ENCODE peak calls at places on chromosomes 7 and 10, in four cellular contexts. One of them, this sample, is unnamed.

GRCh38 chr10:83127942-83128575 is 1011.2 kb upstream of the GHITM start:
- DNase-seq in A673: no peak
- DNase-seq in CD8-positive, alpha-beta T cell: no peak
- DNase-seq in GM23338: no peak
- DNase-seq in this sample: no peak

GRCh38 chr10:133388265-133388972 is 5.5 kb upstream of the MTG1 start:
- DNase-seq in A673: peak; percentile 37
- DNase-seq in CD8-positive, alpha-beta T cell: no peak
- DNase-seq in GM23338: no peak
- DNase-seq in this sample: no peak

GRCh38 chr7:44057849-44058758 is 7.3 kb downstream of the PGAM2 start:
- DNase-seq in A673: no peak
- DNase-seq in CD8-positive, alpha-beta T cell: no peak
- DNase-seq in GM23338: no peak
- DNase-seq in this sample: no peak

GRCh38 chr7:112594397-112594796 is 113.6 kb downstream of the LSMEM1 start:
- DNase-seq in GM23338: no peak
- DNase-seq in A673: peak; percentile 82
- DNase-seq in CD8-positive, alpha-beta T cell: no peak
- DNase-seq in this sample: no peak

GRCh38 chr10:56605043-56605442 is 244.0 kb upstream of the ZWINT start:
- DNase-seq in CD8-positive, alpha-beta T cell: no peak
- DNase-seq in A673: no peak
- DNase-seq in GM23338: peak; percentile 60
- DNase-seq in this sample: no peak

GRCh38 chr10:114326794-114327193 is 77.5 kb downstream of the AFAP1L2 start:
- DNase-seq in A673: no peak
- DNase-seq in CD8-positive, alpha-beta T cell: no peak
- DNase-seq in GM23338: no peak
- DNase-seq in this sample: no peak

GRCh38 chr10:131844546-131845084 is 56.2 kb upstream of the PPP2R2D start:
- DNase-seq in GM23338: no peak
- DNase-seq in CD8-positive, alpha-beta T cell: no peak
- DNase-seq in A673: no peak
- DNase-seq in this sample: no peak

GRCh38 chr10:123555616-123556015 is 110.5 kb upstream of the GPR26 start:
- DNase-seq in CD8-positive, alpha-beta T cell: no peak
- DNase-seq in GM23338: no peak
- DNase-seq in A673: no peak
- DNase-seq in this sample: no peak

GRCh38 chr7:157709531-157710251 is 372.9 kb downstream of the DNAJB6 start:
- DNase-seq in CD8-positive, alpha-beta T cell: no peak
- DNase-seq in GM23338: no peak
- DNase-seq in A673: no peak
- DNase-seq in this sample: no peak

DNA sequence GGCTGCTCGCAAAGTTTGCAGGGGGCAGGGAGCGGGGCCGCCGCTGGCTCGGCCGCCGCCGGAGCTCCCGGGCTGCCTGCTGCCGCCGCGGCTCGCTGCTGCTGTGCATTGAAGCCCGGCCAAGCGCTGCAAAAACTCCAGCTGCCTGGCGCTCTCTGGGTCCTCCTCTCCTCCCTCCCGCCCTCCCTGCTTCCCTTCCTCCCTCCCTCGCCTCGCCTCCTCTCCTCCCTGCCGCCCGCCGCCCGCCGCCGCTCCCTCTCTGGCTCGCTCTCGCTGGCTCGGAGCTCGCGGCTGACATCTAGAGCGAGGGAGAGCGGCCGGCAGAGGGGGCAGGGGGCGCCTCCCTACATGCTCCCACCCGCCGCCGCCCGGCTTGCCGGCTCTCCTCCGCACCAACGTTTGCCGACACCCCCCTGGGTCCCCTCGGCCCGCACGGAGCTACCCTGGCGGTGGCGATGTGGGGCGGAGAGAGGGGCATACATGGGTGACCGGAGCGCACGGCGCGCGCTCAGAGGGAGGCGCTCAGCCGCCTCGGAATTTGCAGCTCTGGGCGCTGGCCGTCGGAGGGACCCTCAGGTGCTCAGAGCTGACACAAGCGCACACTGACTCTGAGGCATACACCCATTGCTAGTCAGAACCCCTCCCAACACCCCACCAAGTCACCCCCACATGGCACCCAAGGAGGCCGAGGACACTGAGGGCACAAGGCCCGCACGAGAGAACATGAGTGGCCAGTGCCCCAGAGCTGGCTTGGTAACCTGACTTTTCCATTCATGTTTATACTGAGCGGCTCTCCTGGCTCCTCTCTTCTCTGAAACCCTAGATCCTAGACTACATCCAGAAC is 1.2 kb upstream of the PLXNA4 start:
- DNase-seq in A673: peak; percentile 81
- DNase-seq in GM23338: peak; percentile 84
- DNase-seq in CD8-positive, alpha-beta T cell: no peak
- DNase-seq in this sample: no peak
- H3K4me3 ChIP-seq in A673: peak overlapping the region; percentile 16
- H3K4me3 ChIP-seq in GM23338: peak overlapping the region; percentile 74
- H3K4me3 ChIP-seq in CD8-positive, alpha-beta T cell: no peak overlapping the region
- H3K4me3 ChIP-seq in this sample: no peak overlapping the region

GRCh38 chr7:149317986-149318672 is 56.1 kb downstream of the ZNF783 start:
- DNase-seq in A673: peak; percentile 8
- DNase-seq in CD8-positive, alpha-beta T cell: no peak
- DNase-seq in GM23338: peak; percentile 89
- DNase-seq in this sample: no peak
- TF ChIP-seq CTCF in A673: peak; percentile 35
- TF ChIP-seq CTCF in CD8-positive, alpha-beta T cell: no peak
- TF ChIP-seq CTCF in GM23338: peak; percentile 85
- TF ChIP-seq CTCF in this sample: no peak

GRCh38 chr7:128453836-128454804 is 1.6 kb upstream of the HILPDA start:
- DNase-seq in A673: no peak
- DNase-seq in GM23338: peak; percentile 91
- DNase-seq in CD8-positive, alpha-beta T cell: no peak
- DNase-seq in this sample: no peak
- H3K4me3 ChIP-seq in A673: no peak overlapping the region
- H3K4me3 ChIP-seq in GM23338: peak overlapping the region; percentile 99
- H3K4me3 ChIP-seq in CD8-positive, alpha-beta T cell: no peak overlapping the region
- H3K4me3 ChIP-seq in this sample: no peak overlapping the region

GRCh38 chr7:151056286-151057037 is 1.2 kb downstream of the CDK5 start:
- DNase-seq in A673: no peak
- DNase-seq in GM23338: peak; percentile 76
- DNase-seq in CD8-positive, alpha-beta T cell: no peak
- DNase-seq in this sample: no peak
- TF ChIP-seq CTCF in A673: no peak
- TF ChIP-seq CTCF in GM23338: peak; percentile 24
- TF ChIP-seq CTCF in CD8-positive, alpha-beta T cell: no peak
- TF ChIP-seq CTCF in this sample: no peak

GRCh38 chr7:20267482-20267881 is 50.3 kb upstream of the MACC1 start:
- DNase-seq in GM23338: peak; percentile 59
- DNase-seq in A673: no peak
- DNase-seq in CD8-positive, alpha-beta T cell: no peak
- DNase-seq in this sample: no peak

GRCh38 chr7:20270371-20270770 is 53.2 kb upstream of the MACC1 start:
- DNase-seq in GM23338: no peak
- DNase-seq in CD8-positive, alpha-beta T cell: no peak
- DNase-seq in A673: no peak
- DNase-seq in this sample: no peak

GRCh38 chr7:20268832-20269231 is 51.6 kb upstream of the MACC1 start:
- DNase-seq in CD8-positive, alpha-beta T cell: no peak
- DNase-seq in A673: no peak
- DNase-seq in GM23338: no peak
- DNase-seq in this sample: no peak

GRCh38 chr7:20269726-20270125 is 52.5 kb upstream of the MACC1 start:
- DNase-seq in A673: no peak
- DNase-seq in CD8-positive, alpha-beta T cell: no peak
- DNase-seq in GM23338: no peak
- DNase-seq in this sample: no peak

DNA sequence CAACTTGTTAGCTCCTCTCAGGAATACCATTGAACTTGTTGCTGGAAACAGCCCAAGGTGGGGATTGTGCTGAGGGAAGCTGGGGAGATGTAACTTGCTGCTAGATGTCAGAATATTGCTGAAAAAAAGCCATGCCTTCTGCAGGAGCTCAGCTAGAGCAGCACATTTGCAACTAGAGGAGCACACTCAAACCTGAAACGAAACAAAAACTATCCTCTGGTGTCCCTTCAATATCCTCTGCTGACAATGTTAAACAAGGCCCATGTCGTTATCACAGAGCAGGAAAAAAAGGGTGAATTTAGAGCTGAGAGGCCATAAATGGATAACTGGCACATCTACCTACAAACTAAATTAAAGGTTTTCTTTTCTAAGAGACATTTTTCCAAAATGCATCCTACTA is 53.7 kb upstream of the MACC1 start:
- DNase-seq in GM23338: no peak
- DNase-seq in CD8-positive, alpha-beta T cell: no peak
- DNase-seq in A673: no peak
- DNase-seq in this sample: peak; percentile 72
- H3K4me3 ChIP-seq in GM23338: no peak overlapping the region
- H3K4me3 ChIP-seq in CD8-positive, alpha-beta T cell: no peak overlapping the region
- H3K4me3 ChIP-seq in A673: no peak overlapping the region
- H3K4me3 ChIP-seq in this sample: no peak overlapping the region

GRCh38 chr7:73437699-73438416 is 4.3 kb downstream of the FZD9 start:
- DNase-seq in GM23338: peak; percentile 20
- DNase-seq in A673: no peak
- DNase-seq in CD8-positive, alpha-beta T cell: no peak
- DNase-seq in this sample: no peak

GRCh38 chr7:73434701-73435069 is 1.1 kb downstream of the FZD9 start:
- DNase-seq in CD8-positive, alpha-beta T cell: no peak
- DNase-seq in GM23338: no peak
- DNase-seq in A673: no peak
- DNase-seq in this sample: no peak

GRCh38 chr7:73435471-73436009 is 2.0 kb downstream of the FZD9 start:
- DNase-seq in A673: no peak
- DNase-seq in GM23338: no peak
- DNase-seq in CD8-positive, alpha-beta T cell: no peak
- DNase-seq in this sample: no peak

GRCh38 chr7:73437091-73437490 is 3.5 kb downstream of the FZD9 start:
- DNase-seq in A673: no peak
- DNase-seq in CD8-positive, alpha-beta T cell: no peak
- DNase-seq in GM23338: no peak
- DNase-seq in this sample: no peak

DNA sequence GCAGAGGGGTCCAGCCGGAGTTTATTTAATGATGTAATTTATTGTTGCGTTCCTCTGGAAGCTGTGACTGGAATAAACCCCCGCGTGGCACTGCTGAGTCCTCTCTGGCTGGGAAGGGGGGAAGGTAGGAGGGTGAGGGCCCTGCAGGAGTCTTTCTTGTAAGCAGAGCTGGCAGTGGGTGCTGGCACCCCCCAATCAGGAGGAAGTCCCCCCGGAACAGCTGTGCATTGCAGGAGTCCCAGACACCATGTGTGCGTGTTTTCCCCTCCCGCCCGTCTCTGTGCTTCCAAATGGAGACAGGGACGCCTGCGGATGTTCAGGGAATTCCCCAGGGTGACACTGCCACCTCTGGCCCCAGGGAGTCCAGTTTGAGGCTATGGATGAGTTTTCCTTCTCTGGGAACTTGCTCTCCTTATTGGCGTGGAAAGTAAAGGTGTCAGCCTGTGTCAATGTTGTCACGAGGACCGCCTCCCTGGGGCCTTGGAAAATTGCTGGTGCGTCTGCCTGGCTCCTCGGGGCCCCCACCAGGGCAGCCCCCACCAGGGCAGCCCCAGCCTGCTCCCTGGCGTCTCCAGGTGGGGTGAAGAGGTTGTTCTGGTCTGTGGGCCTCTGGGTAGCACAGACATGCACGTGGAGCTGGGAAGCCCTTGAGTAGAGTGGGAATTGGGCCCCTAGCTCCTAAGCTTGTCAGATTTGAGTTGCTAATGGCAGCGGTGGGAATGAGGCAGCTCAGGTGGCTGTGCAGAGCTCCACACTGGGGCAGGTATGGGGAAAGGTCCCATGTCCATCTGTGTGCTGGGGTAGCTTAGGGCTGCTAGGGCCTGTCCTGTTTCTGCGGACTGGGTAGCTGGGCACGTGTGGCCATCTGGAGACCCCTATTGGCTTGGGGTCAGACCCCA is 2.7 kb downstream of the FZD9 start:
- DNase-seq in GM23338: no peak
- DNase-seq in CD8-positive, alpha-beta T cell: no peak
- DNase-seq in A673: peak; percentile 52
- DNase-seq in this sample: no peak
- TF ChIP-seq CTCF in GM23338: no peak
- TF ChIP-seq CTCF in CD8-positive, alpha-beta T cell: no peak
- TF ChIP-seq CTCF in A673: no peak
- TF ChIP-seq CTCF in this sample: no peak

DNA sequence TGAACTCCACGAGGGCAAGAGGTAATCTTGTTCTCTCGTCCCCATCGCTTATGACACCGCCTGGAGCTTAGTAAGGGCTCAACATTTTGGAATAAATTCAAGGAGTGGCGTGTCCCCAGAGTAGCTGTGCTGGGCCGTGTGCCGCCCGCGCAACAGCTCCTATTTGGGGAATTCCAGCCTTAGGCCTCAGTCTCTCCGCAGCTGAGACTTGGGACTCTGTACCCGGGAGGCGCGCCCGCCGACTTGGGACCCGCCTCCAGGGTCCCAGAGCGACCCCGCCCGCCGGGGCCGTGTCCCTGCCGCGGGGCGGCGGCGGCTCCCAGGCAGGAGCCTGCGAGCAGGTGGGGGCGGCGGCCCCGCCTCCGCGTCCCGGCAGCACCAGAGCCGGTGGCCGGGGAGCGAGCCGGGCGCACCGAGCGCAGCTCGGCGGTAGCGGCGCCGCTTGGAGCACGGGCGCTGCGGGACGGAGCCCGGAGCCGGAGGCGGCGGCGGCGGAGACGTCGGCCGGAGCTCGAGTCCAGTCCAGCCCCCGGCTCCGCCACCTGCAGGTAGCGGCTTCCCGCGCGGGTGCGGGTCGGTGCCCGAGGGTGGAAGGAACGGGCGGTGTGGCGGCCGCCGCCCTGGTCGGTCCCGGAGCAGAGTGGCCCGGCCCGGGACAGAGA is at the start of gene WIPF3:
- DNase-seq in A673: peak; percentile 17
- DNase-seq in GM23338: peak; percentile 82
- DNase-seq in CD8-positive, alpha-beta T cell: no peak
- DNase-seq in this sample: no peak
- H3K4me3 ChIP-seq in A673: peak within 1 kb of the TSS; percentile 46
- H3K4me3 ChIP-seq in GM23338: peak within 1 kb of the TSS; percentile 79
- H3K4me3 ChIP-seq in CD8-positive, alpha-beta T cell: no peak within 1 kb of the TSS
- H3K4me3 ChIP-seq in this sample: no peak within 1 kb of the TSS

GRCh38 chr7:83934118-83934734 is 260.4 kb downstream of the SEMA3A start:
- DNase-seq in CD8-positive, alpha-beta T cell: no peak
- DNase-seq in GM23338: peak; percentile 27
- DNase-seq in A673: peak; percentile 16
- DNase-seq in this sample: no peak
- TF ChIP-seq CTCF in CD8-positive, alpha-beta T cell: no peak
- TF ChIP-seq CTCF in GM23338: peak; percentile 46
- TF ChIP-seq CTCF in A673: peak; percentile 54
- TF ChIP-seq CTCF in this sample: no peak

GRCh38 chr10:88640186-88640585 is 24.1 kb upstream of the LIPF start:
- DNase-seq in A673: no peak
- DNase-seq in GM23338: no peak
- DNase-seq in CD8-positive, alpha-beta T cell: no peak
- DNase-seq in this sample: no peak

GRCh38 chr10:88642991-88643390 is 21.3 kb upstream of the LIPF start:
- DNase-seq in A673: no peak
- DNase-seq in GM23338: no peak
- DNase-seq in CD8-positive, alpha-beta T cell: no peak
- DNase-seq in this sample: no peak

GRCh38 chr10:88647216-88647615 is 17.0 kb upstream of the LIPF start:
- DNase-seq in GM23338: no peak
- DNase-seq in A673: peak; percentile 33
- DNase-seq in CD8-positive, alpha-beta T cell: no peak
- DNase-seq in this sample: no peak

GRCh38 chr10:88642254-88642653 is 22.0 kb upstream of the LIPF start:
- DNase-seq in A673: no peak
- DNase-seq in GM23338: no peak
- DNase-seq in CD8-positive, alpha-beta T cell: no peak
- DNase-seq in this sample: no peak
- H3K4me3 ChIP-seq in A673: no peak overlapping the region
- H3K4me3 ChIP-seq in GM23338: no peak overlapping the region
- H3K4me3 ChIP-seq in CD8-positive, alpha-beta T cell: no peak overlapping the region
- H3K4me3 ChIP-seq in this sample: no peak overlapping the region

This sample was measured in GM12864.